ENCODE peak calls at places on chromosomes 6 and 20, in eight cellular contexts. L, K, T, W, X, Z, U and C are unnamed samples.

GRCh38 chr20:62751551-62752150 is 43.0 kb downstream of the NTSR1 start:
- DNase-seq in W (peak), Z (no peak), X (peak), L (no peak), U (no peak), T (no peak), K (no peak), C (no peak)

GRCh38 chr6:144528605-144529425 is 243.7 kb downstream of the UTRN start:
- DNase-seq in L (no peak), X (no peak), Z (peak), U (no peak), W (peak), T (no peak), K (no peak), C (peak)

GRCh38 chr6:5318617-5319016 is 57.3 kb downstream of the FARS2 start:
- DNase-seq in T (no peak), K (no peak), L (no peak), W (no peak), X (no peak), Z (no peak), U (no peak), C (no peak)

GRCh38 chr6:2502096-2502997 is 248.4 kb downstream of the MYLK4 start:
- DNase-seq in W (no peak), T (no peak), K (no peak), L (no peak), X (no peak), U (no peak), Z (no peak), C (peak)

GRCh38 chr6:103122766-103123601 is 1729.5 kb downstream of the GRIK2 start:
- DNase-seq in W (peak), T (peak), U (peak), Z (no peak), K (no peak), L (no peak), X (no peak), C (peak)

GRCh38 chr6:129661478-129662405 is 48.2 kb downstream of the ARHGAP18 start:
- DNase-seq in L (no peak), Z (no peak), U (no peak), K (no peak), W (no peak), T (no peak), X (no peak), C (no peak)

GRCh38 chr20:37956099-37956498 is 53.2 kb downstream of the VSTM2L start:
- DNase-seq in U (no peak), T (no peak), K (no peak), W (no peak), Z (no peak), X (no peak), L (no peak), C (peak)

GRCh38 chr6:89198235-89198634 is 18.9 kb downstream of the GABRR1 start:
- DNase-seq in K (no peak), L (no peak), Z (no peak), T (no peak), X (no peak), W (no peak), U (no peak), C (no peak)

GRCh38 chr6:122302077-122302476 is 97.4 kb upstream of the HSF2 start:
- DNase-seq in U (no peak), L (no peak), Z (no peak), X (no peak), W (no peak), T (no peak), K (no peak), C (no peak)

GRCh38 chr6:129050086-129050485 is 167.1 kb downstream of the LAMA2 start:
- DNase-seq in T (no peak), Z (no peak), X (no peak), U (no peak), W (no peak), L (no peak), K (no peak), C (peak)

GRCh38 chr20:9829835-9830234 is 9.0 kb downstream of the PAK5 start:
- DNase-seq in X (no peak), U (no peak), T (no peak), L (no peak), Z (no peak), K (no peak), W (no peak), C (no peak)

GRCh38 chr6:63936399-63936798 is 300.8 kb downstream of the PHF3 start:
- DNase-seq in W (no peak), U (no peak), L (no peak), T (no peak), Z (no peak), K (no peak), X (no peak), C (no peak)

GRCh38 chr6:41584668-41585205 is 38.6 kb downstream of the FOXP4 start:
- DNase-seq in L (no peak), K (no peak), T (peak), X (no peak), Z (no peak), U (no peak), W (no peak), C (no peak)